ENCODE peak calls at places on chromosomes 11 and 22, in seven cellular contexts. One of them, this sample, is unnamed.

GRCh38 chr11:79220171-79220570 is 220.7 kb downstream of the TENM4 start:
- DNase-seq in HCT116: no peak
- DNase-seq in HL-60: no peak
- DNase-seq in sigmoid colon: no peak
- DNase-seq in stomach: no peak
- DNase-seq in breast epithelium: no peak
- DNase-seq in GM23338: no peak
- DNase-seq in this sample: no peak

GRCh38 chr22:35205141-35205775 is 52.0 kb upstream of the HMGXB4 start:
- DNase-seq in sigmoid colon: no peak
- DNase-seq in HL-60: no peak
- DNase-seq in stomach: no peak
- DNase-seq in HCT116: no peak
- DNase-seq in GM23338: no peak
- DNase-seq in breast epithelium: no peak
- DNase-seq in this sample: peak; percentile 28

GRCh38 chr11:74634537-74634936 is 42.2 kb downstream of the POLD3 start:
- DNase-seq in sigmoid colon: no peak
- DNase-seq in GM23338: peak; percentile 4
- DNase-seq in breast epithelium: no peak
- DNase-seq in HCT116: peak; percentile 71
- DNase-seq in stomach: no peak
- DNase-seq in HL-60: no peak
- DNase-seq in this sample: no peak

GRCh38 chr11:64590763-64591221 is at the start of gene SLC22A12:
- DNase-seq in sigmoid colon: peak; percentile 39
- DNase-seq in HL-60: no peak
- DNase-seq in GM23338: no peak
- DNase-seq in stomach: no peak
- DNase-seq in HCT116: no peak
- DNase-seq in breast epithelium: no peak
- DNase-seq in this sample: no peak

GRCh38 chr11:8634498-8634897 is 40.5 kb upstream of the STK33 start:
- DNase-seq in GM23338: no peak
- DNase-seq in HL-60: no peak
- DNase-seq in breast epithelium: no peak
- DNase-seq in HCT116: no peak
- DNase-seq in stomach: no peak
- DNase-seq in sigmoid colon: no peak
- DNase-seq in this sample: no peak

GRCh38 chr11:119229736-119230135 is 23.6 kb downstream of the CBL start:
- DNase-seq in breast epithelium: no peak
- DNase-seq in HL-60: no peak
- DNase-seq in sigmoid colon: no peak
- DNase-seq in HCT116: no peak
- DNase-seq in stomach: no peak
- DNase-seq in GM23338: no peak
- DNase-seq in this sample: no peak

GRCh38 chr11:64990222-64990918 is 6.4 kb downstream of the BATF2 start:
- DNase-seq in HL-60: no peak
- DNase-seq in breast epithelium: no peak
- DNase-seq in sigmoid colon: peak; percentile 74
- DNase-seq in stomach: no peak
- DNase-seq in GM23338: no peak
- DNase-seq in HCT116: no peak
- DNase-seq in this sample: no peak

GRCh38 chr11:64340671-64341335 is 799 bp downstream of the CCDC88B start:
- DNase-seq in HL-60: peak; percentile 94
- DNase-seq in HCT116: no peak
- DNase-seq in sigmoid colon: no peak
- DNase-seq in GM23338: peak; percentile 90
- DNase-seq in stomach: peak; percentile 61
- DNase-seq in breast epithelium: no peak
- DNase-seq in this sample: no peak

GRCh38 chr22:23180893-23181762 is 819 bp downstream of the BCR start:
- DNase-seq in HL-60: no peak
- DNase-seq in sigmoid colon: no peak
- DNase-seq in stomach: no peak
- DNase-seq in HCT116: no peak
- DNase-seq in breast epithelium: no peak
- DNase-seq in GM23338: peak; percentile 47
- DNase-seq in this sample: no peak

GRCh38 chr11:12204506-12204905 is 94.1 kb downstream of the MICAL2 start:
- DNase-seq in HCT116: no peak
- DNase-seq in HL-60: no peak
- DNase-seq in GM23338: no peak
- DNase-seq in sigmoid colon: no peak
- DNase-seq in stomach: no peak
- DNase-seq in breast epithelium: no peak
- DNase-seq in this sample: no peak

GRCh38 chr22:27867114-27867957 is 51.7 kb downstream of the PITPNB start:
- DNase-seq in GM23338: no peak
- DNase-seq in HL-60: no peak
- DNase-seq in sigmoid colon: no peak
- DNase-seq in HCT116: no peak
- DNase-seq in breast epithelium: no peak
- DNase-seq in stomach: no peak
- DNase-seq in this sample: no peak

GRCh38 chr22:19596680-19597398 is 72.6 kb upstream of the CLDN5 start:
- DNase-seq in stomach: no peak
- DNase-seq in sigmoid colon: no peak
- DNase-seq in HL-60: no peak
- DNase-seq in breast epithelium: no peak
- DNase-seq in GM23338: no peak
- DNase-seq in HCT116: no peak
- DNase-seq in this sample: no peak

GRCh38 chr11:72141066-72141465 is 5.5 kb downstream of the FOLR3 start:
- DNase-seq in HCT116: no peak
- DNase-seq in sigmoid colon: no peak
- DNase-seq in stomach: no peak
- DNase-seq in GM23338: no peak
- DNase-seq in breast epithelium: no peak
- DNase-seq in HL-60: no peak
- DNase-seq in this sample: no peak

GRCh38 chr11:91922846-91923245 is 301.8 kb upstream of the FAT3 start:
- DNase-seq in GM23338: no peak
- DNase-seq in stomach: no peak
- DNase-seq in sigmoid colon: no peak
- DNase-seq in HL-60: no peak
- DNase-seq in HCT116: no peak
- DNase-seq in breast epithelium: no peak
- DNase-seq in this sample: no peak

GRCh38 chr11:43278302-43278956 is 33.4 kb upstream of the API5 start:
- DNase-seq in breast epithelium: no peak
- DNase-seq in GM23338: peak; percentile 74
- DNase-seq in stomach: no peak
- DNase-seq in HL-60: no peak
- DNase-seq in HCT116: peak; percentile 33
- DNase-seq in sigmoid colon: no peak
- DNase-seq in this sample: no peak

GRCh38 chr11:9581556-9582161 is 8.2 kb downstream of the WEE1 start:
- DNase-seq in HL-60: no peak
- DNase-seq in breast epithelium: no peak
- DNase-seq in sigmoid colon: no peak
- DNase-seq in GM23338: no peak
- DNase-seq in HCT116: no peak
- DNase-seq in stomach: no peak
- DNase-seq in this sample: no peak

GRCh38 chr22:44103735-44104134 is 77.0 kb upstream of the PARVG start:
- DNase-seq in sigmoid colon: peak; percentile 8
- DNase-seq in HL-60: no peak
- DNase-seq in stomach: no peak
- DNase-seq in HCT116: no peak
- DNase-seq in GM23338: no peak
- DNase-seq in breast epithelium: no peak
- DNase-seq in this sample: no peak

GRCh38 chr11:13276454-13276851 is 1.1 kb upstream of the BMAL1 start:
- DNase-seq in HL-60: no peak
- DNase-seq in stomach: no peak
- DNase-seq in HCT116: no peak
- DNase-seq in GM23338: no peak
- DNase-seq in breast epithelium: no peak
- DNase-seq in sigmoid colon: no peak
- DNase-seq in this sample: no peak

GRCh38 chr11:87917111-87917510 is 258.1 kb downstream of the RAB38 start:
- DNase-seq in stomach: no peak
- DNase-seq in sigmoid colon: no peak
- DNase-seq in HCT116: no peak
- DNase-seq in breast epithelium: no peak
- DNase-seq in GM23338: no peak
- DNase-seq in HL-60: no peak
- DNase-seq in this sample: no peak

GRCh38 chr11:31973175-31973574 is 117.7 kb upstream of the RCN1 start:
- DNase-seq in sigmoid colon: no peak
- DNase-seq in HL-60: no peak
- DNase-seq in stomach: no peak
- DNase-seq in breast epithelium: no peak
- DNase-seq in GM23338: no peak
- DNase-seq in HCT116: no peak
- DNase-seq in this sample: peak; percentile 62

GRCh38 chr11:78633516-78634310 is 59.0 kb upstream of the NARS2 start:
- DNase-seq in HCT116: no peak
- DNase-seq in sigmoid colon: no peak
- DNase-seq in HL-60: no peak
- DNase-seq in stomach: no peak
- DNase-seq in GM23338: no peak
- DNase-seq in breast epithelium: no peak
- DNase-seq in this sample: no peak

GRCh38 chr22:37747090-37747714 is 50.4 kb downstream of the TRIOBP start:
- DNase-seq in stomach: no peak
- DNase-seq in HL-60: no peak
- DNase-seq in sigmoid colon: peak; percentile 84
- DNase-seq in GM23338: no peak
- DNase-seq in HCT116: no peak
- DNase-seq in breast epithelium: no peak
- DNase-seq in this sample: no peak

DNA sequence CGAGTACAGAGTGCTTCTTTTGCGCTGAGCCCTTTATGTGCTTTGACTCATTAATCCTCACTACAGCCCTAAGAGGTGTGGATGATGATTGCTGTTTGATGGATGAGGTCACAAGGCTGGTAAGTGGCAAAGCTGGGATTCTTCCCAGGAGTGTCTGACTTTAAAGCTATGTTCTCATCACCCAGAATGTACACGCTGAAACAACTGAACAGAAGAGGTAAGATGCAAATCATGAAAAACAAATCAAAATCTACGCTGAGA is 37.7 kb upstream of the CREB3L1 start:
- DNase-seq in GM23338: no peak
- DNase-seq in HCT116: no peak
- DNase-seq in stomach: no peak
- DNase-seq in breast epithelium: no peak
- DNase-seq in sigmoid colon: no peak
- DNase-seq in HL-60: no peak
- DNase-seq in this sample: no peak
- TF ChIP-seq POLR2AphosphoS5 in GM23338: no peak
- TF ChIP-seq POLR2AphosphoS5 in HCT116: no peak
- TF ChIP-seq POLR2AphosphoS5 in stomach: no peak
- TF ChIP-seq POLR2AphosphoS5 in breast epithelium: no peak
- TF ChIP-seq POLR2AphosphoS5 in sigmoid colon: peak; percentile 19
- TF ChIP-seq POLR2AphosphoS5 in HL-60: no peak
- TF ChIP-seq POLR2AphosphoS5 in this sample: no peak

DNA sequence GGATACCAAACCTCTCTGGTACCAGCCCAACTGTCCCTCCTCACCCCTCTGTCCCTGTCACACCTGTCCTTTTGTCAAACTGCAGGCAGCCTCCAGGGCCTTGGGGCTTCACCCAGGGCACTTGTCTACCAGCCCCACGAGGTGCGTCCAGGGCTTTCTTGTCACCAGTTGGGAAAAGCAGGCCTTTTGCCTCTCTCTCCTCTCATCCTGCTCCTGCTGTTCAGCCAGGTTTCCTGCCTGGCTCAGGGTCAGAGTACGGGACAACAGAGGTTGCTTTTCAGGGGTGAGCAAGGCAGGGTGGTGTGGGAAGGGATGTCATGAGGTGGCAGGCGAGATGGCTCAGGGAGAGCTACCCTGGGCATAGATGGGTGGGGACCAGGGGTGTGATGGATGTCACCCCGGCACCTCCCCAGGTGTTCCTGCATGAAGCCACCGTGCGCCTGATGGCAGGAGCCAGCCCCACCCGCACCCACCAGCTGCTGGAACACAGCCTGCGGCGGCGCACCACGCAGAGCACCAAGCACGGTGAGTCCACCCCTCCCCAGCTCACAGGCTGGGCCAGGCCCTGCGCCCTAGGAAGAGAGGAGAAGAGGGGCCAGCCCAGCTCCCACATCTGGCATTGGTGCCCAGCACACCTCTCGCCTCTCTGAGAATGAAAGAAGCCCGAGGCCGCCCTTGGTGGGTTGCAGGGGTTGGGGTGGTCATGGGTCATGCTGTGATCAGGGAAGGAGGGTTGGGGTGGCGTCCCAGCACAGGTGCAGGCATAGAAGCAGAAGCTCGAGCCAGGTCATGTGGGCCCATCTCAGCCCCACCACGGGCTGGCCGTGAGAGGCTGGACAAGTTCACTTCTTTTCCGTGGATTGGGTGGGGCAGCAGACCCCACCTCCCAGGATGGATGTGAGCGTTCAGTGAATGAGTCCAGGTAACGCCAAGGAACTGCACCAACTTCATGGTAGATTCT is 10.1 kb downstream of the SHISA8 start:
- DNase-seq in HL-60: no peak
- DNase-seq in GM23338: no peak
- DNase-seq in HCT116: no peak
- DNase-seq in breast epithelium: no peak
- DNase-seq in stomach: no peak
- DNase-seq in sigmoid colon: no peak
- DNase-seq in this sample: no peak
- H3K27ac ChIP-seq in HL-60: no peak overlapping the region
- H3K27ac ChIP-seq in GM23338: no peak overlapping the region
- H3K27ac ChIP-seq in HCT116: no peak overlapping the region
- H3K27ac ChIP-seq in breast epithelium: no peak overlapping the region
- H3K27ac ChIP-seq in stomach: no peak overlapping the region
- H3K27ac ChIP-seq in sigmoid colon: no peak overlapping the region
- H3K27ac ChIP-seq in this sample: no peak overlapping the region

GRCh38 chr11:130202818-130203671 is 43.5 kb downstream of the ST14 start:
- DNase-seq in stomach: no peak
- DNase-seq in sigmoid colon: peak; percentile 51
- DNase-seq in breast epithelium: no peak
- DNase-seq in HL-60: no peak
- DNase-seq in GM23338: no peak
- DNase-seq in HCT116: no peak
- DNase-seq in this sample: no peak
- TF ChIP-seq CTCF in stomach: no peak
- TF ChIP-seq CTCF in sigmoid colon: no peak
- TF ChIP-seq CTCF in breast epithelium: no peak
- TF ChIP-seq CTCF in HL-60: no peak
- TF ChIP-seq CTCF in GM23338: no peak
- TF ChIP-seq CTCF in HCT116: no peak
- TF ChIP-seq CTCF in this sample: no peak

DNA sequence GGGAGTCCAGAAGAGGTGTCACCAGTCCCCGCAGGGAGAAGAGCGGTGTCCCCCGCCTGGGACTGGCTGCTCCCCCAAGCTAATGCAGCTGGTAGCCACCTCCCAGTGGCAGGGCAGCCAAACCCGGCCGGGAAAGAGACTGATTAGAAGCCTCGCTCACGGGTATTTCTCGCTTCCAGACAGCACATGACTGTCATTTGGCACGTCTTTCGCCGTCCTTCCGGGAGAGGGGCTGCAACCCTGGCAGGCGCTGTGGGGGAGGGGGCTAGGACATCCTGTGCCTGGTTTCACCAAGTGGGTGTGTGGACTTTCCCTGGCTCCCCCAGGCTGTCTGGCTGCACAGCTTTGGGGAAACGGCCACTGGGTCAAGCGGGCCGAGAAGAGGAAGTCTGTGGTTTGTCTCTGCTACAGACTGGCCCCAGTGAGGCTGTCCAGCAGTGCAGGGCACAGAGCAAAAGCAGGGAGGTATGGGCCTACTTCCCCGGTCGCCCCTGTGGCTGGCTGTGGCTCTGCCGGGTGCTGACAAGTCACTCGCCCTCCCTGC is 3.8 kb downstream of the CD81 start:
- DNase-seq in HCT116: no peak
- DNase-seq in GM23338: no peak
- DNase-seq in breast epithelium: no peak
- DNase-seq in sigmoid colon: peak; percentile 89
- DNase-seq in HL-60: no peak
- DNase-seq in stomach: peak; percentile 47
- DNase-seq in this sample: no peak
- TF ChIP-seq POLR2AphosphoS5 in HCT116: no peak
- TF ChIP-seq POLR2AphosphoS5 in GM23338: no peak
- TF ChIP-seq POLR2AphosphoS5 in breast epithelium: peak; percentile 33
- TF ChIP-seq POLR2AphosphoS5 in sigmoid colon: peak; percentile 75
- TF ChIP-seq POLR2AphosphoS5 in HL-60: no peak
- TF ChIP-seq POLR2AphosphoS5 in stomach: peak; percentile 52
- TF ChIP-seq POLR2AphosphoS5 in this sample: peak; percentile 61